ENCODE peak calls at places on chromosomes 4 and X, in five cellular contexts. N is K562, R is GM12878, J is HepG2, C is H1. M is an unnamed sample. For H3K27me3, the result is how much of the 10 kb centered on the place peaks cover.

GRCh38 chrX:7083468-7084396 is 63.8 kb upstream of the STS start:
- DNase-seq in N (no peak), J (no peak), R (peak), C (no peak), M (no peak)

GRCh38 chrX:20046270-20046669 is 55.4 kb upstream of the BCLAF3 start:
- DNase-seq in J (no peak), N (no peak), R (no peak), C (no peak), M (no peak)

GRCh38 chrX:42466706-42467105 is 311.3 kb downstream of the PPP1R2C start:
- DNase-seq in R (no peak), N (no peak), C (no peak), J (no peak), M (no peak)

GRCh38 chrX:44223150-44223549 is 120.3 kb downstream of the EFHC2 start:
- DNase-seq in R (no peak), N (no peak), C (no peak), J (no peak), M (no peak)

GRCh38 chr4:5995901-5996623 is 22.2 kb downstream of the C4orf50 start:
- DNase-seq in R (no peak), C (no peak), J (no peak), N (no peak), M (no peak)

GRCh38 chr4:190016369-190017289 is 10.4 kb downstream of the FRG2 start:
- DNase-seq in J (no peak), R (no peak), C (peak), N (no peak), M (no peak)

GRCh38 chr4:97530676-97531075 is 612.6 kb downstream of the STPG2 start:
- DNase-seq in C (no peak), R (no peak), N (no peak), J (no peak), M (no peak)

GRCh38 chr4:71930459-71930858 is 101.3 kb upstream of the NPFFR2 start:
- DNase-seq in R (no peak), J (no peak), C (no peak), N (no peak), M (no peak)

GRCh38 chrX:55710701-55711100 is 6.8 kb upstream of the RRAGB start:
- DNase-seq in C (no peak), J (no peak), R (no peak), N (no peak), M (no peak)

GRCh38 chrX:38561951-38562719 is 793 bp downstream of the TSPAN7 start:
- DNase-seq in R (no peak), N (no peak), J (peak), C (peak), M (peak)

GRCh38 chr4:105061136-105061696 is 85.5 kb upstream of the TET2 start:
- DNase-seq in N (peak), C (no peak), J (peak), R (peak), M (peak)

GRCh38 chr4:6509587-6509986 is 37.2 kb upstream of the PPP2R2C start:
- DNase-seq in C (no peak), R (no peak), N (no peak), J (no peak), M (no peak)

GRCh38 chr4:119733431-119733830 is 104.8 kb upstream of the PDE5A start:
- DNase-seq in R (no peak), N (no peak), J (no peak), C (no peak), M (no peak)

GRCh38 chr4:78099058-78099457 is 41.9 kb downstream of the FRAS1 start:
- DNase-seq in N (no peak), C (no peak), R (no peak), J (no peak), M (no peak)

GRCh38 chr4:37685211-37685725 is 908 bp downstream of the RELL1 start:
- DNase-seq in N (no peak), C (no peak), R (no peak), J (no peak), M (peak)

GRCh38 chr4:113170818-113171468 is 121.5 kb downstream of the ANK2 start:
- DNase-seq in N (no peak), C (no peak), R (no peak), J (peak), M (no peak)

DNA sequence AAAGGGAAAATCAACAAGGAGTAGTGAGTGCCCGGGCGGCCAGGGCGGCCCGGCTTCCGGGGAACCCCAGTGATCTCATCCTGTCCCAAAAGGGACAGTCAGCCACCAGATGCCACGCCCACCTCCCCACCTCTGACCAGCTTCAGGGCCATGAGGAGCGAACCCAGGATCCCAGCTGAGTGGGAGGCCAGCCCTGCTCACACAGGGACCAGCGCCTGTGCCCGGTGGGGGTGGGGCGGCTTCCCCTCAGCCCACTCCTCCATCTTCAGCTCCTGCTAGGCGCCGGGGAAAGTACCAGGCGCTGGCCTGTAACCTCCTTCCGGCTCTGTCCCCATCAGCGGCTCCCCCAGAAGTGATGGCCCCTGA is 6.2 kb downstream of the MYL5 start:
- DNase-seq in C (peak), R (no peak), J (no peak), N (peak), M (peak)
- H3K27me3 ChIP-seq in C (under half), R (under half), J (under half), N (under half), M (under half)

GRCh38 chr4:111937368-111937767 is 207.9 kb upstream of the FAM241A start:
- DNase-seq in R (no peak), N (no peak), C (no peak), J (peak), M (peak)
- TF ChIP-seq CREB1 in R (no peak), N (no peak), C (no peak), J (no peak), M (no peak)

DNA sequence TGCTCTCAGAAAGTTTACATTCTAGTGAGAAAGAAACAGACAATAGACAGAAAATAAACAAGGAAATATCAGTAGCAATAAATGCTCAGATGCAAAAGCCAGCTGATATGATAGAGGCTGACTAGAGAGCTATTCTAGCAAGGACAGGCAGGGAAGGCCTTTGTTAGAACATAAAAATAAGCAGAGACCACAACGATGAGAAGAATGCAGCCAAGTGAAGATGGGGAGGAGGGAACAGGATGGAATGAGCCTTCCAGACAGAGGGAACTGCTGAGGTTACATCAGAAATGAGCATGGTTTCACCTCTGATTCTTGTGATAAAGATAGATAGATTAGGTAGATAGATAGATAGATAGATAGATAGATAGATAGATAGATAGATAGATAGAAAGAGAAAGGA is 7.6 kb upstream of the SOWAHB start:
- DNase-seq in J (no peak), C (no peak), N (no peak), R (no peak), M (no peak)
- H3K27ac ChIP-seq in J (no peak), C (no peak), N (no peak), R (no peak), M (no peak)

DNA sequence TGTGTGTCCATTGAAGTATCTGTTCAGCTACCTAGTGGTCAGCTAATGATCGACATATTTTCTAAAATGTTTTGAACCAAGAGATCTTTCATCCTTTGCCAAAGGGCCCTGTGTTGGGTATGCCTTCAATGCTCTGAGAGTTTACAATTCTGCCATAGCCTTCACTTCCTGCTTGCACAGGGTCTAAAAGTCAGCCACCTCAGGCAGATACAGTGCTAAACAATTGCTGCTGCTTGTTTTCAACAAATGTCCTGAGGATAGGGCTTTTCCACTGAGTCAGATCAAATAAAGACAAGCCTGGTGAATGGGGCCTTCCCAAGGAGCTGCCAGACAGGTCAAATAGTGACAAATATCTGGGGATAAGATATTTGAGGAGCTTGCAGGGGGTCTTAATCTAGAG is 16.7 kb downstream of the AMMECR1 start:
- DNase-seq in R (no peak), J (no peak), N (no peak), C (no peak), M (no peak)
- H3K27me3 ChIP-seq in R (under half), J (under half), N (under half), C (under half), M (under half)

GRCh38 chrX:153974726-153975286 is 2.3 kb downstream of the TMEM187 start:
- DNase-seq in C (no peak), J (peak), R (no peak), N (no peak), M (no peak)
- TF ChIP-seq CREB1 in C (no peak), J (no peak), R (no peak), N (no peak), M (no peak)

GRCh38 chr4:145878501-145879435 is 59.9 kb downstream of the ZNF827 start:
- DNase-seq in J (no peak), R (no peak), C (no peak), N (no peak), M (no peak)
- H3K27ac ChIP-seq in J (no peak), R (no peak), C (no peak), N (no peak), M (no peak)

DNA sequence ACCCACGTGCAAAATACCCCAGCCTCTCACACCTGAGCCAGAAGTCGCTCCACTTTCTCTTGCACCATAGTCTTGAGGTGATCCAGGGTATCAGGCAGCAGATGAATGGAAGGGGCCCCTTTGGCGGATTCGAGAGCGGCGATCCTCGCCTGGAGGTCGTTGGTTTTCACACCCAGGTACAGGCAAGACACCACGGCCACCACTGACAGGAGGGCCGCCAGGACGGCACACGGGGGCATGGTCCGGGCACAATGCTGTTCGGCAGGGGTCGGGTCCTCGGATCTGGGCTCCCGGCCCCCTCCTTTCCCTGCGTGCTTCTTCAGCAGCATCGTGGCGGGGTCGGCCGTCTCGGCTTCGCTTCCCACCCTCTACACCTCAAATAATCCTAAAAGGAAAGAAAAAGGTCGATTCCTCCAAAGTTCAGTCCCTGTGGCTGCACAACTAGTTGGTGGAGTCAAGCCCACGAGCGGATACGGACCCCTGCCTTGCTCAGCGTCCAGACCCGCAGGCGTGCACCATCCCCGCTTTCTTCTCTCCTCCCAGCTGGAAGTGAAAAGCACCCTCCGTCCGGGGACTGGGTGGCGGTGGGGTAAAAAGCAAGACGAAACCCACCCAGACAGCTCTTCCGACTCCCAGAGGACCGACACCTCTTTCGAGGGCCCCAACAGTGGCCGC is 630 bp downstream of the COL25A1 start:
- DNase-seq in N (no peak), C (peak), R (no peak), J (no peak), M (peak)
- H3K27me3 ChIP-seq in N (under half), C (under half), R (under half), J (under half), M (under half)

GRCh38 chr4:142558851-142559250 is 287.2 kb downstream of the INPP4B start:
- DNase-seq in R (no peak), J (no peak), C (no peak), N (no peak), M (no peak)
- TF ChIP-seq CREB1 in R (no peak), J (no peak), C (no peak), N (no peak), M (no peak)

M was measured in GM23338.